ENCODE peak calls at places on chromosome 7, in five cellular contexts. O, H, R, U and L are unnamed samples. For H3K4me1, the result is how much of the 10 kb centered on the place peaks cover.

GRCh38 chr7:96837583-96837982 is 127.9 kb upstream of the SEM1 start:
- DNase-seq in O (no peak), H (no peak), R (peak), U (no peak), L (peak)

GRCh38 chr7:158372400-158373302 is 215.0 kb downstream of the PTPRN2 start:
- DNase-seq in O (no peak), H (no peak), R (no peak), U (no peak), L (no peak)

GRCh38 chr7:117025891-117026290 is 72.6 kb downstream of the ST7 start:
- DNase-seq in O (no peak), H (no peak), R (no peak), U (no peak), L (no peak)

GRCh38 chr7:5525271-5526189 is 101.9 kb upstream of the TNRC18 start:
- DNase-seq in O (no peak), H (no peak), R (peak), U (peak), L (peak)

GRCh38 chr7:15720849-15721471 is 34.5 kb upstream of the MEOX2 start:
- DNase-seq in O (no peak), H (peak), R (peak), U (peak), L (no peak)

GRCh38 chr7:23474098-23474828 is 4.0 kb upstream of the IGF2BP3 start:
- DNase-seq in O (no peak), H (peak), R (peak), U (peak), L (no peak)

GRCh38 chr7:143390098-143390772 is 9.1 kb downstream of the ZYX start:
- DNase-seq in O (no peak), H (no peak), R (no peak), U (no peak), L (no peak)

GRCh38 chr7:90424720-90425119 is 21.5 kb downstream of the CLDN12 start:
- DNase-seq in O (no peak), H (no peak), R (no peak), U (no peak), L (no peak)

GRCh38 chr7:145698526-145699262 is 417.9 kb upstream of the CNTNAP2 start:
- DNase-seq in O (no peak), H (no peak), R (no peak), U (no peak), L (no peak)

GRCh38 chr7:157422279-157422678 is 85.5 kb downstream of the DNAJB6 start:
- DNase-seq in O (no peak), H (no peak), R (no peak), U (no peak), L (no peak)

DNA sequence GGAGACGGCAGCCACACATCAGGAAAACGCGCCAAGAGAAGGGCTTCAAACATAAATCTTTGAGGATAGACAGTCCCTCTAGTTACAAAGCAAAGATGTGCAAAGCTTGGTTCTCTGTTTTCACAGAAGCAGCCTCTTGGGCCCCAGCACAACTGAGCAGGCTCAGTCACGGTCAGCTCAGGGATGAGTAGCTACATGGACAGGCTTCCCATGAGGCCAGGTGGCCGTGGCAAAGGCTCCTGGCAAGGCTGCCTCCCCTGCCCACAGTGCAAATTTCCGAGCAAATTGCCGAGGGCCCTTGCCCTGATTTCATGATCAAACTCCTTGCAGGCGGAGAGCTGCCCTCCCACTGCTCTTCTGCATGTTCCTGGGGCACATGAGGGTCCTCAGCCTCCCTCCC is 37.8 kb upstream of the EN2 start:
- DNase-seq in O (no peak), H (no peak), R (no peak), U (no peak), L (no peak)
- H3K27ac ChIP-seq in O (no peak), H (no peak), R (no peak), U (no peak), L (no peak)

DNA sequence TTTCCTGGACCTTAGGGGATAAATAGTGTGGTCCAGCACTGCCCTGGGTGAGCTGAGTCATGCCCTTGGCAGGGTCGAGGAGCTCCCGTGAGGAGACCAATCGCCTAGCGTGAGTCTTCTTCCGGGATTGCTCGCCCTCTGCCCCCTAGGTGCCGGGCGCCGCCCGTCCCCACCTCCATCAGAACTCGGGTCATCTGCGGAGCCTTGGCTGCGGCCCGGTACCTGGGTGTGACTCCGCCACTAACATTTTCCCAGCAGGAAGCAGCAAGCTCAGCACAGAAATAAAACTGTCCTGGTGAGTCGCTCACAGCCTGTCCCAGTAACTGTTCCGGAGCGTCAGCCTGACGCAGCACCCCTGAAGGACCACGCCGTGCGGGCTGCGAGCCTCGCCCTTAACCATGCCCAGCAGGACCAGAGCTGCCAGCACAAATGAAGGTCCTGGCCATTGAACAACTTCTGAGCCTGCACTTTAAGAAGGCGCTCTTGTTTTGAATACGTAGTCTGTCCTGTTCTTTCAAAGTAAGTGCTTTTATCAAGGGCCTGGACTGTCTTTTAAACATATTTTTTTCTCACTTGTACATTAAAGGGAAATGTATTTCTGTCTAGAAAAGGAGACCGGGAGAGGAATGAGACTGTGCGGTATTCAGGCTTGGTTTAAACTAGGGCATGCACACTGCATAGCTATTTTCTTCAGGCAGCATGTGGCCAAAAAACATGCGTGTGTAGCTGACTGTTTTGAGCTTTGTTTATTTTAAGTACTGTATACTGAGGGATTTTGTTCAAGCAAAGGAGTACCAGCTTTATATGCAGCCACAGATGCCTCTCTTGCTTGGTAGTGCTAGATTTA is 136.7 kb downstream of the HECW1 start:
- DNase-seq in O (no peak), H (peak), R (peak), U (no peak), L (no peak)
- H3K4me3 ChIP-seq in O (no peak), H (no peak), R (no peak), U (no peak), L (no peak)

GRCh38 chr7:2523941-2524807 is 4.6 kb downstream of the LFNG start:
- DNase-seq in O (no peak), H (no peak), R (peak), U (no peak), L (no peak)

GRCh38 chr7:2526659-2527504 is 7.3 kb downstream of the LFNG start:
- DNase-seq in O (no peak), H (no peak), R (no peak), U (no peak), L (no peak)

GRCh38 chr7:2525931-2526630 is 6.5 kb downstream of the LFNG start:
- DNase-seq in O (no peak), H (no peak), R (no peak), U (no peak), L (no peak)

GRCh38 chr7:2524808-2525140 is 5.2 kb downstream of the LFNG start:
- DNase-seq in O (no peak), H (no peak), R (no peak), U (no peak), L (no peak)

DNA sequence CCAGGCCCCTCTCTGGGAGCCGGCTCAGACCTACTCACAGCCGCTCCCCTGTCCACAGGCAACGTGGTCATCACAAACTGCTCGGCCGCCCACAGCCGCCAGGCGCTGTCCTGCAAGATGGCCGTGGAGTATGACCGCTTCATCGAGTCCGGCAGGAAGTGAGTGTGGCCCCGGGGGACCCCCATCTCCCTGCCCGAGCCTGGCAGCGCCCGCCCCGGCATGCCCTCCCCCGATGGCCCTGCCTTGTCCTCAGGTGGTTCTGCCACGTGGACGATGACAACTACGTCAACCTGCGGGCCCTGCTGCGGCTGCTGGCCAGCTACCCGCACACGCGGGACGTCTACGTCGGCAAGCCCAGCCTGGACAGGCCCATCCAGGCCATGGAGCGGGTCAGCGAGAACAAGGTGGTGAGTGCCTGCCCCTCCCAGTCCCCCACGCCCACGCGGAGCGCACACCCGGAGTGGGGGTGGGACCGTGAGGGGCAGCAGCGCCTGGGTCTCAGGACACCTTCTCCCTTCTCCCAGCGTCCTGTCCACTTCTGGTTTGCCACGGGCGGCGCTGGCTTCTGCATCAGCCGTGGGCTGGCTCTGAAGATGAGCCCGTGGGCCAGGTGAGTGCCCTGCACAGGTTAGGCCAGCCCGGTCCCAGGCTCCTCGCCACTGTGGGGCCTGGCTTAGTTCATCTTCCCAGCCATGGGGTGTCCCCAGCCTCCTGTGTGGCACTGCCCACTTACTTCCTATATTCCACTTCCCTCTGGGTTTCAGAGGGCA is 5.8 kb downstream of the LFNG start:
- DNase-seq in O (no peak), H (no peak), R (no peak), U (no peak), L (no peak)
- H3K4me1 ChIP-seq in O (half or more), H (under half), R (under half), U (under half), L (half or more)

GRCh38 chr7:100563809-100564400 is 9.8 kb downstream of the SAP25 start:
- DNase-seq in O (peak), H (peak), R (peak), U (peak), L (peak)
- H3K27ac ChIP-seq in O (no peak), H (no peak), R (no peak), U (no peak), L (peak)

GRCh38 chr7:100373261-100373831 is at the start of gene PILRA:
- DNase-seq in O (no peak), H (no peak), R (no peak), U (no peak), L (no peak)
- H3K4me3 ChIP-seq in O (no peak), H (no peak), R (no peak), U (peak), L (no peak)

GRCh38 chr7:932651-932975 is 21.9 kb downstream of the ADAP1 start:
- DNase-seq in O (no peak), H (peak), R (no peak), U (no peak), L (no peak)

GRCh38 chr7:931871-932650 is 22.4 kb downstream of the ADAP1 start:
- DNase-seq in O (no peak), H (peak), R (no peak), U (no peak), L (no peak)

GRCh38 chr7:934469-935320 is 19.8 kb downstream of the ADAP1 start:
- DNase-seq in O (no peak), H (peak), R (no peak), U (no peak), L (no peak)

GRCh38 chr7:929311-929711 is 25.2 kb downstream of the ADAP1 start:
- DNase-seq in O (no peak), H (peak), R (no peak), U (no peak), L (no peak)

GRCh38 chr7:930975-931758 is 23.3 kb downstream of the ADAP1 start:
- DNase-seq in O (no peak), H (peak), R (no peak), U (no peak), L (no peak)
- H3K4me1 ChIP-seq in O (under half), H (under half), R (under half), U (under half), L (under half)

GRCh38 chr7:631291-631711 is 95.2 kb upstream of the DNAAF5 start:
- DNase-seq in O (no peak), H (no peak), R (no peak), U (no peak), L (no peak)
- H3K27ac ChIP-seq in O (no peak), H (no peak), R (no peak), U (no peak), L (no peak)

GRCh38 chr7:29341156-29341555 is 146.6 kb downstream of the CHN2 start:
- DNase-seq in O (no peak), H (no peak), R (no peak), U (no peak), L (no peak)

GRCh38 chr7:29342761-29343160 is 148.2 kb downstream of the CHN2 start:
- DNase-seq in O (no peak), H (no peak), R (no peak), U (no peak), L (no peak)

GRCh38 chr7:29337628-29338116 is 143.1 kb downstream of the CHN2 start:
- DNase-seq in O (peak), H (no peak), R (peak), U (no peak), L (peak)

GRCh38 chr7:29343379-29343778 is 148.8 kb downstream of the CHN2 start:
- DNase-seq in O (no peak), H (no peak), R (no peak), U (no peak), L (no peak)

GRCh38 chr7:29340691-29341090 is 146.1 kb downstream of the CHN2 start:
- DNase-seq in O (no peak), H (no peak), R (no peak), U (no peak), L (no peak)
- H3K4me3 ChIP-seq in O (no peak), H (no peak), R (no peak), U (no peak), L (no peak)

GRCh38 chr7:50739744-50740455 is 42.8 kb downstream of the GRB10 start:
- DNase-seq in O (peak), H (no peak), R (peak), U (no peak), L (peak)

GRCh38 chr7:50745835-50746234 is 36.9 kb downstream of the GRB10 start:
- DNase-seq in O (no peak), H (no peak), R (no peak), U (no peak), L (no peak)

GRCh38 chr7:50743893-50744292 is 38.8 kb downstream of the GRB10 start:
- DNase-seq in O (no peak), H (no peak), R (no peak), U (no peak), L (no peak)

GRCh38 chr7:50745336-50745735 is 37.4 kb downstream of the GRB10 start:
- DNase-seq in O (no peak), H (no peak), R (no peak), U (no peak), L (no peak)

DNA sequence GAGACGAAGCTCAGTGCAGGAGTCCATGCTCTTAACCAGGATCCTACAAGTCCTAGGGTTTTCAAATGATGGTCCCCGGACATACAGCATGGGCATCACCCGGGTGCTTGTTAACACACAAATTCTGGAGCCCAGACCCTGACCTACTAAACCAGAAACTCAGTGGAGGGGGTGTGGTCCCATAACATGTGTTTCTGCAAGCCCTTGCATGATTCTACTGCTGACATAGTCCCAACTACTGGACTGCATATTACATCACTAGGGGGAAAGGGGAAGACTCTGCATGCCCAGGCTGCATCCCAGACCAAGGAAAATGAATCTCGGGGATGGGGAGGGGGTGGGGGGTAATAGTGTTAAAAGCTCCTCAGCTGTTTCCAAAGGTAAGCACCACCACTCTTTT is 40.3 kb downstream of the GRB10 start:
- DNase-seq in O (no peak), H (no peak), R (no peak), U (no peak), L (no peak)
- H3K4me1 ChIP-seq in O (under half), H (under half), R (under half), U (under half), L (under half)